ENCODE peak calls at places on chromosomes 11 and 22, in ten cellular contexts. P, A, O, X, L, R, H, K, D and C are unnamed samples. For H3K27me3 and H3K36me3, the result is how much of the 10 kb centered on the place peaks cover.

GRCh38 chr11:57777969-57778317 is 16.3 kb downstream of the CTNND1 start:
- DNase-seq in A (no peak), D (no peak), R (no peak), P (no peak), K (no peak), O (no peak), L (peak), X (peak), H (no peak), C (no peak)

GRCh38 chr11:33652407-33652806 is 48.2 kb downstream of the C11orf91 start:
- DNase-seq in P (no peak), R (no peak), H (no peak), A (no peak), D (no peak), X (no peak), L (no peak), K (no peak), O (no peak), C (no peak)

GRCh38 chr22:44024288-44024908 is at the start of gene PARVB:
- DNase-seq in X (no peak), D (peak), L (no peak), K (peak), H (no peak), A (peak), P (no peak), R (peak), O (no peak), C (no peak)

GRCh38 chr22:25651332-25651731 is 86.9 kb downstream of the GRK3 start:
- DNase-seq in O (no peak), K (no peak), A (no peak), X (no peak), H (no peak), L (no peak), R (no peak), D (no peak), P (no peak), C (no peak)

GRCh38 chr22:32411388-32411787 is 659 bp downstream of the RTCB start:
- DNase-seq in A (no peak), D (no peak), R (no peak), P (no peak), X (no peak), O (peak), L (peak), H (no peak), K (no peak), C (peak)

GRCh38 chr22:42643632-42644421 is 3.4 kb upstream of the ATP5MGL start:
- DNase-seq in H (no peak), X (no peak), P (no peak), O (no peak), D (no peak), A (no peak), L (no peak), R (no peak), K (no peak), C (no peak)

GRCh38 chr11:20022363-20023081 is 137.8 kb downstream of the DBX1 start:
- DNase-seq in O (peak), X (peak), P (no peak), H (no peak), A (no peak), K (no peak), L (no peak), R (no peak), D (no peak), C (no peak)

GRCh38 chr22:35328472-35328885 is 28.8 kb downstream of the TOM1 start:
- DNase-seq in O (no peak), P (peak), K (peak), D (no peak), H (no peak), R (peak), X (peak), A (peak), L (no peak), C (no peak)

GRCh38 chr11:34219279-34219678 is 113.8 kb downstream of the NAT10 start:
- DNase-seq in R (no peak), A (no peak), P (no peak), O (no peak), H (no peak), K (no peak), D (no peak), L (no peak), X (no peak), C (no peak)

GRCh38 chr11:134157451-134157850 is 66.3 kb downstream of the NCAPD3 start:
- DNase-seq in H (no peak), L (no peak), X (no peak), R (no peak), A (no peak), D (no peak), K (no peak), O (no peak), P (no peak), C (no peak)

GRCh38 chr11:20715464-20715863 is 46.1 kb downstream of the NELL1 start:
- DNase-seq in L (no peak), K (no peak), H (no peak), R (no peak), X (no peak), A (no peak), D (no peak), O (no peak), P (no peak), C (no peak)

GRCh38 chr11:33291004-33291777 is 34.0 kb downstream of the HIPK3 start:
- DNase-seq in D (no peak), K (no peak), X (no peak), O (peak), L (no peak), R (no peak), H (no peak), A (no peak), P (no peak), C (no peak)

GRCh38 chr22:31278643-31279326 is 13.5 kb downstream of the PIK3IP1 start:
- DNase-seq in L (no peak), D (no peak), P (peak), K (peak), R (no peak), H (no peak), X (no peak), A (no peak), O (no peak), C (peak)

GRCh38 chr11:121929581-121929980 is 186.4 kb downstream of the BLID start:
- DNase-seq in H (peak), R (peak), K (no peak), P (peak), L (no peak), X (peak), O (peak), D (peak), A (peak), C (no peak)

GRCh38 chr11:122984186-122985011 is 2.8 kb upstream of the BSX start:
- DNase-seq in H (no peak), L (no peak), X (peak), D (no peak), O (no peak), P (no peak), A (no peak), R (no peak), K (no peak), C (no peak)

GRCh38 chr11:126624491-126624890 is 269.0 kb downstream of the ST3GAL4 start:
- DNase-seq in L (no peak), H (no peak), A (no peak), R (no peak), P (no peak), O (no peak), D (no peak), K (no peak), X (no peak), C (no peak)

GRCh38 chr11:9982796-9983579 is 311.0 kb downstream of the SBF2 start:
- DNase-seq in X (no peak), K (no peak), H (no peak), P (no peak), D (peak), R (no peak), L (peak), A (no peak), O (peak), C (no peak)

GRCh38 chr11:4543561-4543960 is 1.4 kb upstream of the OR52M1 start:
- DNase-seq in A (no peak), D (no peak), X (no peak), K (no peak), H (no peak), R (no peak), O (no peak), P (no peak), L (no peak), C (no peak)

GRCh38 chr22:24937114-24937513 is 9.4 kb downstream of the LHFPL7 start:
- DNase-seq in L (no peak), A (no peak), O (no peak), H (no peak), K (no peak), R (no peak), D (peak), X (no peak), P (no peak), C (no peak)

GRCh38 chr22:24968066-24968561 is 15.6 kb downstream of the KIAA1671 start:
- DNase-seq in K (no peak), D (no peak), O (no peak), X (peak), A (no peak), L (no peak), P (peak), H (no peak), R (no peak), C (no peak)

GRCh38 chr11:93113824-93114223 is 84.0 kb downstream of the SLC36A4 start:
- DNase-seq in L (no peak), O (no peak), P (no peak), H (no peak), A (no peak), D (no peak), K (no peak), R (no peak), X (no peak), C (no peak)

GRCh38 chr11:135033545-135033944 is 621.5 kb upstream of the B3GAT1 start:
- DNase-seq in X (no peak), D (peak), K (no peak), P (no peak), O (no peak), A (no peak), H (no peak), R (no peak), L (no peak), C (no peak)

GRCh38 chr11:30322826-30323710 is at the start of gene ARL14EP:
- DNase-seq in X (peak), O (peak), K (peak), H (peak), P (peak), D (peak), L (peak), R (peak), A (peak), C (peak)

GRCh38 chr11:114108501-114109205 is 49.1 kb downstream of the ZBTB16 start:
- DNase-seq in P (peak), X (no peak), O (no peak), H (no peak), D (no peak), K (no peak), A (no peak), L (no peak), R (no peak), C (no peak)

GRCh38 chr11:114110123-114110522 is 50.6 kb downstream of the ZBTB16 start:
- DNase-seq in O (no peak), L (no peak), R (no peak), X (no peak), A (no peak), D (no peak), K (no peak), H (no peak), P (peak), C (no peak)

GRCh38 chr11:114109206-114110090 is 49.9 kb downstream of the ZBTB16 start:
- DNase-seq in P (peak), D (no peak), A (no peak), L (no peak), O (no peak), R (no peak), H (no peak), K (no peak), X (no peak), C (no peak)

GRCh38 chr11:114110948-114111347 is 51.4 kb downstream of the ZBTB16 start:
- DNase-seq in D (no peak), K (peak), O (no peak), X (peak), A (no peak), P (peak), R (no peak), H (peak), L (no peak), C (no peak)

DNA sequence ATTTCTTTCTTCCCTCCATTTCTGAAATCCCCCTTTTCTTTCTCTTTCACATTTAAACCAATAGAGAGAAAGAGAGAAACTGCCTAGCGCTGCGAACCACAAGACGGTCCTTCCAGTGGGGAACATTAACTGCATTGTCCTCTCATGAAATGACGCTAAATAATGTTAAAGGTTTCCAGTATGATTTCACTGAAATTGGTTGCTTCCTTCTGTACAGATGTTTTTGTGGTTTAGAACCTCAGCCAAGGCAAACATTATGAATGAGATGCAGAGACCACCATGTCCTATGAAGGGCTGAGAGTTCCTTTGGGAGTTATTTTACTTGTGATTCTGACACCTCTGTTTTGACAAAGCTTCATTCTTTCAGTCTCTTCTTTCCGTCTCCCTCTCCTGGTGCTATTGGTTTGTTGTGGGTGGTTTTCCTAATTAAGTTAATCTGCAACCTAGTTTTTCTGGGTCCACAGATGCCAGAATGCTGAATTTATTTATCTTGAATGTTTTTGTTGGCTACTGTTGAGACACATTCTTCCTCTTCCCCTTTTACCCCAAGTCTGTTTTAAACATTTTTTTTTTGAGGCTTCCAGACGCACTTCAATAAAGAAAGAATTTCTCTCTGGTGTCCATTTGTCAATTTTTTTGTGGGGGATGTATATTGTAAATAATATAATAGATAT is 52.0 kb downstream of the ZBTB16 start:
- DNase-seq in H (no peak), A (no peak), P (peak), K (no peak), O (no peak), D (peak), R (no peak), X (no peak), L (no peak), C (no peak)
- H3K27me3 ChIP-seq in H (under half), A (under half), P (under half), K (under half), O (under half), D (under half), R (under half), X (under half), L (under half), C (under half)

DNA sequence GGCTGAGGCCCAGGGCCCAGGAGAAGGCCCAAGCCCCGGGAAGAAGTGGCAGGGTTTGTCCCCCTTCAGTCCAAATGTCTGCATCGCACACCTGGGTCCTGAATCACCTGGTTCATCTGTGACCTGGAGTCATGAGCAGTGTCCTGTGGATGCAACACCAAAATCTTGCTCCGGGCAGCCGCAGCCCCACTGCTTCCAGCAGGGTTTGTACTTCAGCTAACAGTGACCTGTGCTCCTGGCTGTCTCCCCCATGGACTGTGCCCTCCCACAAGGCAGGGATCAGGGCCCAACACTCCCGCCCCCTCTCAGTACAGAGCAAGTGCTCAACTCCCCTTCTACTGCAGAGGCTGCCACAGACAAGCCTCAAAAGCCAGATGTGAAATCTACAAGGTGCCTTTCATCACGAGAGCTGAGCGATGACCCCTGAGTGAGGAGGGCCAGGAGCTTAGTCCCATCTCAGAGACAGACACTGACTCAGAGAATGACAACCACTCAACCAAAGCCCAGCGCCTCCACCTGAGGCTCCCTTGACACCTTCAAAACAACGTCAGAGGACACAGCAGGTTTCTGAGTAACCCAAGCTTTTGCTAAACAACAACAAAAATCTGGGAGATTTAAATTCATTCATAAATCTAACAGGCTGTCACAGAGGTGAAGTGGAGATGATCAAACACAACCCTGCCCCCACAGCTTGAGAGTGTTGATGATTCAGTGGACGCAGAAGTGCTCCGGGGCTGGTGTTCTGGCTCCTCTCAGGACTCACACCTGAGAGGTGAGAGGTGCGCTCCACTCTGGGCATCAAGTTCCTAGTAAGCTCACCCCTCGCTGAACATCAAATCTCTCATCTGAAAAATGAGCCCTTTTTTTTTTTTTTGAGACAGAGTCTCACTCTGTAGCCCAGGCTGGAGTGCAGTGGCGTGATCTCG is 3.4 kb downstream of the KIAA0930 start:
- DNase-seq in X (no peak), H (no peak), P (no peak), L (no peak), O (no peak), K (peak), R (no peak), D (no peak), A (no peak), C (no peak)
- H3K36me3 ChIP-seq in X (under half), H (under half), P (under half), L (under half), O (under half), K (under half), R (under half), D (under half), A (under half), C (under half)

DNA sequence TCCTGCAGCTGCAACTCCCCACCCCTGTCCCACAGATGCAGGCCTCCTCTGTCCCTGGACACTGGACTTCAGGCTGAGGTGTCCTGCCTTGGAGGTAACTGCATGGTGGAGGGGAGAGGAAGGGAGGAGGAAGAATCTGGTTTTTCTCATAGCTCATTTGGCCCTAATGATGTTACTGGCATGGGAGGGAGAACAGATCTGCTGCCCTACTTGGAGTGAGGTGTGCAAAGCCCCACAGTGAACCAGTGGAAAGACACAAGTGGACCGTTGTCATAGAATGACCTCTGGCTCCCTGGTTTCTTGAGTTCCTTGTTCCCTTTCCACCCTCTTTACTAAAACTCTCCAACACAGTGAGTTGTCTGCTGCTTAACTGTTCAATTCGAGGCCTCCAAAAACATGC is 215.9 kb downstream of the BARX2 start:
- DNase-seq in L (no peak), P (no peak), O (no peak), H (no peak), X (no peak), R (no peak), K (no peak), A (no peak), D (no peak), C (no peak)
- H3K4me3 ChIP-seq in L (no peak), P (no peak), O (no peak), H (no peak), X (no peak), R (no peak), K (no peak), A (no peak), D (no peak), C (no peak)

DNA sequence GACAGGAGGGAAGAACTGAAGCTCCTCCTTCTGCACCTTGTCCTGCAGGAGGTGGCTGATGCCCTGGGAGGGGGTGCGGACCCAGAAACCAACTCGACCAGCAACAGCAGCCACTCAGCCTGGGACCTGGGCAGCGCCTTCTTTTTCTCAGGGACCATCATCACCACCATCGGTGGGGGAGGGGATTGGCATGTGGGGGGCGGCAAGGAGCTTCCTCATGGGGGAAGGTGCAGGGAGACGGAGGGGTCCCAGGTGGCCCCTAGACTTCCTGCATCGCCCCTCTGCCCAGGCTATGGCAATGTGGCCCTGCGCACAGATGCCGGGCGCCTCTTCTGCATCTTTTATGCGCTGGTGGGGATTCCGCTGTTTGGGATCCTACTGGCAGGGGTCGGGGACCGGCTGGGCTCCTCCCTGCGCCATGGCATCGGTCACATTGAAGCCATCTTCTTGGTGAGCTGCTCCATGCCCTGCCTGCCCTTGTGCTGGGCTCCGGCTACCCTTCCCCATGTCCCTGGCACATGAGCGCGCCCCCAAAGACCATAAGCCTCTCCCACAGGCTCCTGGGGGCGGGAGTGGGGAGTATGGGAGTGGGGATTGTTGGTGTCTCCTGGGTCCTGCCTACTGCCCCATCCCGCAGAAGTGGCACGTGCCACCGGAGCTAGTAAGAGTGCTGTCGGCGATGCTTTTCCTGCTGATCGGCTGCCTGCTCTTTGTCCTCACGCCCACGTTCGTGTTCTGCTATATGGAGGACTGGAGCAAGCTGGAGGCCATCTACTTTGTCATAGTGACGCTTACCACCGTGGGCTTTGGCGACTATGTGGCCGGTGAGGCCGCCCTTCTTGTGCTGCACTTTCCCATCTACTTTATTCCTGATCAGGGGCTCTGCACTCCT is 3.1 kb upstream of the CATSPERZ start:
- DNase-seq in P (no peak), L (no peak), R (no peak), H (no peak), X (no peak), K (no peak), O (no peak), A (no peak), D (no peak), C (no peak)
- H3K27me3 ChIP-seq in P (half or more), L (half or more), R (half or more), H (under half), X (under half), K (under half), O (half or more), A (under half), D (under half), C (half or more)

DNA sequence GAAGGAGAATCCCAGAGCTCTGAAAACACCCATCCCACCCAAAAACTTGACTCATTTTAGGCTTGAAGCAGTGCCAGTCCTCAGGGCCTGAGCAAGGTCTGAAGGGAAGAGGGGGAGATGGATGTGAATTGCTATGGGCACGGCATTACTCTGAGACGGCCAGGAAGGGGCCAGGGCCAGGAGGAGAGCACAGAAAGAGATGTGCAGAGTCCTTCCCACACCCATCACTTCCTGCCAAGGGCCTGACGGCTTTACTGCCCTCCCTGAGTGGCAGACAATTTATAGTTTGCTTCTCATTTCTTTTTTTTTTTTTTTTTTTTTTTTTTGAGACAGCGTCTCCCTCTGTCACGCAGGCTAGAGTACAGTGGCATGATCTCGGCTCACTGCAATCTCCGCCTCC is 22.5 kb downstream of the TAB1 start:
- DNase-seq in D (no peak), X (no peak), H (no peak), A (no peak), R (no peak), P (no peak), O (no peak), L (no peak), K (peak), C (no peak)
- H3K36me3 ChIP-seq in D (half or more), X (under half), H (half or more), A (half or more), R (half or more), P (half or more), O (half or more), L (under half), K (under half), C (under half)

GRCh38 chr22:20207277-20208025 is 56.6 kb upstream of the CCDC188 start:
- DNase-seq in H (no peak), K (no peak), L (no peak), R (no peak), X (no peak), P (no peak), O (no peak), D (no peak), A (no peak), C (no peak)
- H3K4me3 ChIP-seq in H (no peak), K (peak), L (peak), R (peak), X (no peak), P (peak), O (no peak), D (peak), A (peak), C (peak)